ENCODE peak calls at places on chromosomes 2 and 18, in nine cellular contexts. I, M, U, Z, D, F, Q, V and K are unnamed samples.

GRCh38 chr18:27954226-27954625 is 222.7 kb downstream of the CDH2 start:
- DNase-seq in I (no peak), M (peak; percentile 13), U (no peak), Z (peak; percentile 89), D (no peak), F (no peak), Q (peak; percentile 22), V (no peak), K (no peak)

GRCh38 chr2:138716183-138716582 is 64.0 kb downstream of the NXPH2 start:
- DNase-seq in I (no peak), M (peak; percentile 43), U (no peak), Z (no peak), D (peak; percentile 30), F (no peak), Q (no peak), V (no peak), K (no peak)

GRCh38 chr2:222399038-222399783 is 25.1 kb upstream of the SGPP2 start:
- DNase-seq in I (no peak), M (no peak), U (no peak), Z (no peak), D (peak; percentile 83), F (no peak), Q (no peak), V (no peak), K (no peak)

GRCh38 chr2:64963719-64964118 is 25.5 kb upstream of the SLC1A4 start:
- DNase-seq in I (no peak), M (no peak), U (no peak), Z (no peak), D (no peak), F (no peak), Q (no peak), V (no peak), K (no peak)

GRCh38 chr2:218381916-218382366 is at the start of gene SLC11A1:
- DNase-seq in I (no peak), M (no peak), U (no peak), Z (no peak), D (no peak), F (no peak), Q (no peak), V (no peak), K (no peak)

GRCh38 chr2:128797937-128798336 is 479.3 kb upstream of the HS6ST1 start:
- DNase-seq in I (no peak), M (no peak), U (no peak), Z (no peak), D (no peak), F (no peak), Q (no peak), V (no peak), K (no peak)

GRCh38 chr2:174325932-174326879 is 8.5 kb upstream of the SP9 start:
- DNase-seq in I (no peak), M (no peak), U (no peak), Z (peak; percentile 28), D (no peak), F (no peak), Q (peak; percentile 67), V (no peak), K (no peak)

GRCh38 chr2:86413296-86414085 is 27.7 kb upstream of the KDM3A start:
- DNase-seq in I (no peak), M (no peak), U (no peak), Z (no peak), D (no peak), F (no peak), Q (no peak), V (no peak), K (no peak)

GRCh38 chr2:42139141-42139540 is 30.0 kb upstream of the EML4 start:
- DNase-seq in I (no peak), M (no peak), U (no peak), Z (no peak), D (no peak), F (no peak), Q (no peak), V (no peak), K (no peak)

GRCh38 chr2:50443868-50444267 is 588.1 kb downstream of the NRXN1 start:
- DNase-seq in I (no peak), M (no peak), U (no peak), Z (no peak), D (no peak), F (no peak), Q (no peak), V (no peak), K (no peak)

GRCh38 chr18:12032786-12033642 is 51.7 kb downstream of the IMPA2 start:
- DNase-seq in I (no peak), M (peak; percentile 18), U (no peak), Z (peak; percentile 68), D (no peak), F (no peak), Q (no peak), V (no peak), K (no peak)

GRCh38 chr2:503288-503999 is 173.8 kb downstream of the TMEM18 start:
- DNase-seq in I (no peak), M (no peak), U (no peak), Z (no peak), D (no peak), F (no peak), Q (no peak), V (no peak), K (no peak)

GRCh38 chr2:502831-503230 is 174.4 kb downstream of the TMEM18 start:
- DNase-seq in I (no peak), M (no peak), U (no peak), Z (no peak), D (no peak), F (no peak), Q (no peak), V (no peak), K (no peak)

GRCh38 chr2:501667-502066 is 175.5 kb downstream of the TMEM18 start:
- DNase-seq in I (no peak), M (no peak), U (no peak), Z (no peak), D (no peak), F (no peak), Q (no peak), V (no peak), K (no peak)

GRCh38 chr2:499726-500125 is 177.5 kb downstream of the TMEM18 start:
- DNase-seq in I (no peak), M (no peak), U (no peak), Z (no peak), D (no peak), F (no peak), Q (no peak), V (no peak), K (no peak)

GRCh38 chr2:501130-501529 is 176.1 kb downstream of the TMEM18 start:
- DNase-seq in I (no peak), M (peak; percentile 50), U (no peak), Z (no peak), D (no peak), F (no peak), Q (peak; percentile 46), V (no peak), K (no peak)
- H3K9me3 ChIP-seq in I (no peaks in the 10 kb centered on the region), M (no peaks in the 10 kb centered on the region), U (no peaks in the 10 kb centered on the region), Z (peaks cover 49% of the 10 kb centered on the region), D (no peaks in the 10 kb centered on the region), F (no peaks in the 10 kb centered on the region), Q (no peaks in the 10 kb centered on the region), V (no peaks in the 10 kb centered on the region), K (no peaks in the 10 kb centered on the region)

GRCh38 chr2:82731824-82732223 is 1727.3 kb downstream of the SUCLG1 start:
- DNase-seq in I (no peak), M (peak; percentile 11), U (no peak), Z (no peak), D (no peak), F (no peak), Q (no peak), V (no peak), K (no peak)
- H3K9me3 ChIP-seq in I (no peaks in the 10 kb centered on the region), M (no peaks in the 10 kb centered on the region), U (no peaks in the 10 kb centered on the region), Z (no peaks in the 10 kb centered on the region), D (no peaks in the 10 kb centered on the region), F (no peaks in the 10 kb centered on the region), Q (no peaks in the 10 kb centered on the region), V (no peaks in the 10 kb centered on the region), K (no peaks in the 10 kb centered on the region)

DNA sequence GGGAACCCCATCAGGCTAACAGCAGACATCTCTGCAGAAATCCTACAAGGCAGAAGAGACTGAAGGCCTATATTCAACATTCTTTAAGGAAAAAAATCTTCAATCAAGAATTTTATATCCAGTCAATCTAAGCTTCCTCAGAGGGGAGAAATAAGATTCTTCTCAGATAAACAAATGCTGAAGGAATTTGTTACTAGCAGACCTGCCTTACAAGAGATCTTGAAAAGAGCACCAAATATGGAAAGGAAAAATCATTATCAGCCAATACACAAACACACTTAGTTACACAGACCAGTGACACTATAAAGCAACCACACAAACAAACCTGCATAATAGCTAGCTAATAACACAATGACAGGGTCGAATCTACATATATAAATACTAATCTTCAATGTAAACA is 96.5 kb downstream of the SUCLG1 start:
- DNase-seq in I (no peak), M (no peak), U (no peak), Z (no peak), D (no peak), F (no peak), Q (no peak), V (no peak), K (no peak)
- H3K9me3 ChIP-seq in I (no peaks in the 10 kb centered on the region), M (no peaks in the 10 kb centered on the region), U (peaks cover 19% of the 10 kb centered on the region), Z (no peaks in the 10 kb centered on the region), D (no peaks in the 10 kb centered on the region), F (no peaks in the 10 kb centered on the region), Q (peaks cover 8% of the 10 kb centered on the region), V (peaks cover 26% of the 10 kb centered on the region), K (no peaks in the 10 kb centered on the region)

DNA sequence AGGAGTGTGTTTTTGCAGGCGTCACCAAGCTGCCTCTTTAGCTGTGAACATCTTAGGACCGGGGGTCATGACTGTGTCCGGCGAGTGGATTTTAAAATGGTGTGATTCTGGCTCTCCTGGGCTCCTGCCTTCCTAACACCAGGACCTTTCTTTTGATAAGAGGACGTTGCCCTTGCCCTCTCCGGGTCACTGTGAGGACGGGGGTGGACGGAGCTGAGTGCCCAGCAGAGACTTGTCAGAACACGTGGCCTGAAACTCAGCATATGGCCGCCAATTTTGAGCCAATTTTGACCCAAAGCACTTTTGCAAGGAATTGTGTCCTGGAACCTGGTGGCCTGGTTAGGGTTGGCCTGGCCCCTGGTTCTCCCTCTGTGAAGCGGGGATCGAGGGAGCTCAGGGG is 40.2 kb downstream of the RTP5 start:
- DNase-seq in I (no peak), M (no peak), U (peak; percentile 27), Z (no peak), D (no peak), F (no peak), Q (no peak), V (no peak), K (no peak)
- H3K9me3 ChIP-seq in I (no peaks in the 10 kb centered on the region), M (no peaks in the 10 kb centered on the region), U (no peaks in the 10 kb centered on the region), Z (peaks cover 10% of the 10 kb centered on the region), D (no peaks in the 10 kb centered on the region), F (no peaks in the 10 kb centered on the region), Q (no peaks in the 10 kb centered on the region), V (no peaks in the 10 kb centered on the region), K (no peaks in the 10 kb centered on the region)

DNA sequence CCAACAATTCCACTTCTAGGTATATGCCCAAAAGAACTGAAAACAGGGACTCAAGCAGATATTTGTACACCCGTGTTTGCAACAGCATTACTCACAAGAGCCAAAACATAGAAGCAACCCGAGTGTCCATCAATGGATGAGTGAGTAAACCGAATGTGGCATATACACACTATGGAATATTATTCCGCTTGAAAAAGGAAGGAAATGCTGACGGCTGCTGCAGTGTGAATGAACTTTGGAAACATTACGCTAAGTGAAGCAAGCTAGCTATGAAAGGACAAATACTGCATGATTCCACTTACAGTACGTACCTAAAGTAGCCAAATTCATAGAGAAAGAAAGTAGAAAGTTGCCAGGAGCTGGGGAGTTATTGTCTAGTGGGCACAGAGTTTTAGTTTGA is 32.2 kb downstream of the MREG start:
- DNase-seq in I (no peak), M (no peak), U (no peak), Z (no peak), D (no peak), F (no peak), Q (no peak), V (no peak), K (no peak)
- H3K9me3 ChIP-seq in I (no peaks in the 10 kb centered on the region), M (no peaks in the 10 kb centered on the region), U (no peaks in the 10 kb centered on the region), Z (no peaks in the 10 kb centered on the region), D (no peaks in the 10 kb centered on the region), F (no peaks in the 10 kb centered on the region), Q (no peaks in the 10 kb centered on the region), V (no peaks in the 10 kb centered on the region), K (peaks cover 3% of the 10 kb centered on the region)